ENCODE peak calls at places on chromosome 18, in four cellular contexts. One of them, this sample, is unnamed. For H3K27me3, the result is how much of the 10 kb centered on the place peaks cover.

GRCh38 chr18:35933982-35934381 is 38.5 kb upstream of the RMP24 start:
- DNase-seq in AG04450: no peak
- DNase-seq in esophagus squamous epithelium: no peak
- DNase-seq in BJ: no peak
- DNase-seq in this sample: no peak

GRCh38 chr18:26091047-26091630 is 726 bp upstream of the SS18 start:
- DNase-seq in BJ: no peak
- DNase-seq in AG04450: no peak
- DNase-seq in esophagus squamous epithelium: no peak
- DNase-seq in this sample: peak

GRCh38 chr18:48545690-48546365 is 7.0 kb downstream of the CTIF start:
- DNase-seq in BJ: no peak
- DNase-seq in AG04450: no peak
- DNase-seq in esophagus squamous epithelium: no peak
- DNase-seq in this sample: no peak

GRCh38 chr18:58552057-58552461 is 76.8 kb downstream of the ALPK2 start:
- DNase-seq in esophagus squamous epithelium: no peak
- DNase-seq in BJ: no peak
- DNase-seq in AG04450: no peak
- DNase-seq in this sample: no peak

GRCh38 chr18:8744038-8744437 is 38.7 kb downstream of the MTCL1 start:
- DNase-seq in BJ: no peak
- DNase-seq in AG04450: no peak
- DNase-seq in esophagus squamous epithelium: no peak
- DNase-seq in this sample: no peak

GRCh38 chr18:72086421-72086820 is 457.7 kb downstream of the CBLN2 start:
- DNase-seq in BJ: no peak
- DNase-seq in esophagus squamous epithelium: no peak
- DNase-seq in AG04450: no peak
- DNase-seq in this sample: no peak

GRCh38 chr18:47184419-47185050 is 8.4 kb upstream of the IER3IP1 start:
- DNase-seq in AG04450: no peak
- DNase-seq in esophagus squamous epithelium: no peak
- DNase-seq in BJ: no peak
- DNase-seq in this sample: no peak

GRCh38 chr18:48330016-48330991 is 78.9 kb downstream of the ZBTB7C start:
- DNase-seq in AG04450: no peak
- DNase-seq in BJ: peak
- DNase-seq in esophagus squamous epithelium: no peak
- DNase-seq in this sample: no peak

GRCh38 chr18:9673296-9674251 is 34.5 kb upstream of the RAB31 start:
- DNase-seq in esophagus squamous epithelium: no peak
- DNase-seq in AG04450: no peak
- DNase-seq in BJ: no peak
- DNase-seq in this sample: peak

GRCh38 chr18:43680096-43680495 is 402.8 kb upstream of the SYT4 start:
- DNase-seq in esophagus squamous epithelium: no peak
- DNase-seq in BJ: peak
- DNase-seq in AG04450: no peak
- DNase-seq in this sample: no peak

GRCh38 chr18:55539240-55539639 is 48.8 kb downstream of the TCF4 start:
- DNase-seq in AG04450: no peak
- DNase-seq in BJ: peak
- DNase-seq in esophagus squamous epithelium: no peak
- DNase-seq in this sample: no peak

GRCh38 chr18:25349131-25349925 is 2.6 kb downstream of the ZNF521 start:
- DNase-seq in esophagus squamous epithelium: no peak
- DNase-seq in BJ: no peak
- DNase-seq in AG04450: peak
- DNase-seq in this sample: no peak

GRCh38 chr18:56112013-56112749 is 524.2 kb upstream of the TCF4 start:
- DNase-seq in BJ: no peak
- DNase-seq in AG04450: no peak
- DNase-seq in esophagus squamous epithelium: no peak
- DNase-seq in this sample: no peak

GRCh38 chr18:69935319-69936190 is 12.1 kb downstream of the CD226 start:
- DNase-seq in esophagus squamous epithelium: no peak
- DNase-seq in AG04450: no peak
- DNase-seq in BJ: no peak
- DNase-seq in this sample: no peak

GRCh38 chr18:79951545-79952456 is at the start of gene SLC66A2:
- DNase-seq in esophagus squamous epithelium: peak
- DNase-seq in AG04450: peak
- DNase-seq in BJ: no peak
- DNase-seq in this sample: peak

GRCh38 chr18:79949571-79950439 is 1.6 kb downstream of the SLC66A2 start:
- DNase-seq in BJ: no peak
- DNase-seq in esophagus squamous epithelium: peak
- DNase-seq in AG04450: no peak
- DNase-seq in this sample: peak

GRCh38 chr18:79948719-79949411 is 2.6 kb downstream of the SLC66A2 start:
- DNase-seq in BJ: no peak
- DNase-seq in AG04450: no peak
- DNase-seq in esophagus squamous epithelium: no peak
- DNase-seq in this sample: peak

GRCh38 chr18:79952457-79952995 is 1.1 kb upstream of the SLC66A2 start:
- DNase-seq in BJ: no peak
- DNase-seq in esophagus squamous epithelium: no peak
- DNase-seq in AG04450: no peak
- DNase-seq in this sample: no peak

DNA sequence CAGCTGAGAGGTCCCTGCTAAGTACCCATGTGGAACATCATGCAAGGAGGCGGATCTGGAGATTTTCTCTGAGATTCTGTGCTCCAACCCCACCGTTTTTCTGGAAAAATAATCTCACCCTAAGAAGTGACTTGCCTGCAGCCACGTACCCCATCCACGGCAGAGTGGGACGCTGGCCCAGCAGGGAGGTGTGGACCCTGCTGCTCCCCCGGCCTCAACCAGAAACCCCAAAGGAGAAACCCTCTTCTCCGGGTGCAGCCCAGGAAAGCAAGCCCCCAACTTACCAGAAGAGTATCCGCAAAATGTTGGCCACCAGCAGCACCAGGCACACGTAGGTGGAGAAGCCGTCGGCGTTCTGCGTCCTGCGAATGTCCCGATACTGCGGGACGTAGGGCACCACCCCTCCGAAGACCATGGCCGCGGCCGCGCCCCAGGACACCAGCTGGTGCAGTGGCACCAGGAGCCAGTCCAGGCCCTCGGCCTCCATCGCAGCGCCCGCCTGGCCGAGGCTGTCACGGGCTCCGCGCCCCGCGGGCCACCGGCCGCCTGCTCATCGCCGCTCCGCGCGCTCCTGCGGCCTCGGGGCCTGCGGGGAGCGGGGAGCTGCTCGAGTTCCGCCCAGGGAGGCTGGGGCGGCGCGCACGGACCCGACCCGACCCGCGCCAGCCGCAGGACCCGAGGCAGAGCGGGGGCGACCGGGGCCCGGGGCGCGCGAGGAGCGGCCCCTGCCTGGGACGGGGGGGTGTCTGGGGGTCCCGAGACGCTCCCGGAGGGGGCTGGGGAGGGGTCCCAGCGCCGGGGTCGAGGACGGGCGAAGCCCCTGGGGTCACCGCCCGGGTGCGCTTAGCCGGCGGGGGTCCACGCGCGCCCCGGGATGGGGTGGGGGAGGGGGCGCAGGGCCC is 762 bp downstream of the SLC66A2 start:
- DNase-seq in AG04450: no peak
- DNase-seq in esophagus squamous epithelium: no peak
- DNase-seq in BJ: no peak
- DNase-seq in this sample: peak
- H3K27me3 ChIP-seq in AG04450: under half
- H3K27me3 ChIP-seq in esophagus squamous epithelium: under half
- H3K27me3 ChIP-seq in BJ: under half
- H3K27me3 ChIP-seq in this sample: under half

DNA sequence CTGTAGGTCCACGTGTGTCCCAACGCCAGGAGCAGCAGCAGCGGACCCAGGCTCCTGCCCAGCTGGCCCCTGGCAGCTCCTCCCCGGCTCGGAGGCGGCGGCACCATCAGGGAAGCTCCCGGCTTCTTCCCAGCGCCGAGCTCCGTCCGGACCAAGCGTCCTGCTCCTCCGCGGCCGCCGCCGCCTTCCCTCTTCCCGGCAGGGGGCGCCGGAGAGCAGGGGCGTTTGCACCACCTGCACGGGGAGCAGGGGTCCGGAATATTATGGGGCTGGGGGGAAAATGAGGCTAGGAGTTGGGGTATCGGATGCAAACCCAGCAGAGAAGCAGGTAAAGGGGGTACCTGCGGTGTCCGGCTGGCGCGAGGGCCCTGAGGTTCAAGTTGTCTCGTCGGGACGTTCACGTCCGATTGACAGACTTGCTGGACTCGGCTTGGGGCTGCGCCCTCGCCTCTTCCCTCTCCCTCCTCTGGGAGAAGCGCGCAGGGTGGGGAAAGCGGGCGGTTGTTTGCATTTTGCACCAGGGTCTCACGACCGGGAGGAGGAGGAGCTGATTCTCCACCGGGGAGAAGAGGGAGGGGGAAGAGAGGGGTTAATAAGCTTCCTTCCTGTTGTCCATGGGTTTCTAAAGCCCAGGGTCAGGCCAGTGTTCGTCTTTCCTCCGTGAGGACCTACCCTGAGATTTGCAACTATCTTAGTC is at the start of gene CCBE1:
- DNase-seq in AG04450: no peak
- DNase-seq in BJ: no peak
- DNase-seq in esophagus squamous epithelium: no peak
- DNase-seq in this sample: peak
- H3K27me3 ChIP-seq in AG04450: under half
- H3K27me3 ChIP-seq in BJ: under half
- H3K27me3 ChIP-seq in esophagus squamous epithelium: under half
- H3K27me3 ChIP-seq in this sample: under half

GRCh38 chr18:74456409-74457042 is 582 bp downstream of the DIPK1C start:
- DNase-seq in esophagus squamous epithelium: no peak
- DNase-seq in BJ: no peak
- DNase-seq in AG04450: no peak
- DNase-seq in this sample: no peak

GRCh38 chr18:74457043-74457742 is at the start of gene DIPK1C:
- DNase-seq in BJ: no peak
- DNase-seq in AG04450: no peak
- DNase-seq in esophagus squamous epithelium: no peak
- DNase-seq in this sample: no peak

GRCh38 chr18:74459877-74460276 is 2.8 kb upstream of the DIPK1C start:
- DNase-seq in AG04450: no peak
- DNase-seq in BJ: no peak
- DNase-seq in esophagus squamous epithelium: no peak
- DNase-seq in this sample: no peak

GRCh38 chr18:74456017-74456408 is 1.1 kb downstream of the DIPK1C start:
- DNase-seq in BJ: no peak
- DNase-seq in AG04450: no peak
- DNase-seq in esophagus squamous epithelium: no peak
- DNase-seq in this sample: no peak

GRCh38 chr18:74457743-74458465 is 796 bp upstream of the DIPK1C start:
- DNase-seq in esophagus squamous epithelium: no peak
- DNase-seq in AG04450: no peak
- DNase-seq in BJ: no peak
- DNase-seq in this sample: no peak
- H3K27me3 ChIP-seq in esophagus squamous epithelium: under half
- H3K27me3 ChIP-seq in AG04450: half or more
- H3K27me3 ChIP-seq in BJ: under half
- H3K27me3 ChIP-seq in this sample: under half

GRCh38 chr18:78767648-78768071 is 212.0 kb upstream of the SALL3 start:
- DNase-seq in AG04450: no peak
- DNase-seq in esophagus squamous epithelium: no peak
- DNase-seq in BJ: no peak
- DNase-seq in this sample: no peak
- H3K27me3 ChIP-seq in AG04450: under half
- H3K27me3 ChIP-seq in esophagus squamous epithelium: under half
- H3K27me3 ChIP-seq in BJ: under half
- H3K27me3 ChIP-seq in this sample: under half

GRCh38 chr18:63977040-63977439 is 7.2 kb downstream of the SERPINB8 start:
- DNase-seq in AG04450: no peak
- DNase-seq in BJ: no peak
- DNase-seq in esophagus squamous epithelium: no peak
- DNase-seq in this sample: no peak

GRCh38 chr18:63971320-63972071 is 1.6 kb downstream of the SERPINB8 start:
- DNase-seq in BJ: no peak
- DNase-seq in esophagus squamous epithelium: no peak
- DNase-seq in AG04450: no peak
- DNase-seq in this sample: no peak

GRCh38 chr18:63979409-63979908 is 9.6 kb downstream of the SERPINB8 start:
- DNase-seq in AG04450: peak
- DNase-seq in BJ: peak
- DNase-seq in esophagus squamous epithelium: no peak
- DNase-seq in this sample: peak

GRCh38 chr18:63974991-63975390 is 5.1 kb downstream of the SERPINB8 start:
- DNase-seq in BJ: no peak
- DNase-seq in AG04450: no peak
- DNase-seq in esophagus squamous epithelium: no peak
- DNase-seq in this sample: peak

GRCh38 chr18:63975632-63976031 is 5.8 kb downstream of the SERPINB8 start:
- DNase-seq in esophagus squamous epithelium: no peak
- DNase-seq in BJ: no peak
- DNase-seq in AG04450: no peak
- DNase-seq in this sample: no peak
- H3K27me3 ChIP-seq in esophagus squamous epithelium: under half
- H3K27me3 ChIP-seq in BJ: under half
- H3K27me3 ChIP-seq in AG04450: under half
- H3K27me3 ChIP-seq in this sample: under half

DNA sequence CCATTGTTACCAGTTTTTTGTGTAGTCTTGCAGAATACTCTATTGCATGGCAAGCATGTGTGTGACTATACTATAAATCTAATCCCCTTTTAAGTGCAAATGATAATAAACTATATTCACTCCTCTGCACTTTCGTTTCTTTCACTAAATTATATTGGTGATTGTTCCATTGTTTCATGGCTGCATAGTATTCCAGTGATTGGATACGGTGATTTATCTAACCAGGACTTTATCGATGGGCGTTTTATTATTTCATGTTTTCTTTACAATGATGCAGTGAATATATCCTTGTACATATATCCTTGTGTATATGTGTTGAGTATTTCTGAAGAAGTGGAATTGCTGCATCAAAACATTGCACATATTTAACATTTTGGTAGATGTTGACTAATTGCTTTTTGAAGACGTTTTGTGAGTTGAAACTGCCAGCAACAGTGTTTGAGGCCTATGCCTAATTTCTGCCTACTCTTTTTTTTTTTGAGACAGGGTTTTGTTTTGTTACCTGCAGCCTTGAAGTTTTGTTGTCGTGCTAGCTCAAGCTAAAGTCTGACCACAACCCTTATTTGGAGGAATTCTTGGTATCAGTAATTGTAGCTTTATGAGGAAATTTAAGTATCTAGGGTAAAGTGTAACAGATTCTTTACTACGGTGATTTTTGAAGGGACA is 2.7 kb downstream of the MIB1 start:
- DNase-seq in AG04450: no peak
- DNase-seq in esophagus squamous epithelium: no peak
- DNase-seq in BJ: no peak
- DNase-seq in this sample: no peak
- H3K27me3 ChIP-seq in AG04450: under half
- H3K27me3 ChIP-seq in esophagus squamous epithelium: under half
- H3K27me3 ChIP-seq in BJ: under half
- H3K27me3 ChIP-seq in this sample: under half